ENCODE peak calls at places on chromosome 15, in six cellular contexts. One of them, this sample, is unnamed.

GRCh38 chr15:66071621-66072295 is 181.8 kb downstream of the MEGF11 start:
- DNase-seq in HepG2: no peak
- DNase-seq in A549: no peak
- DNase-seq in GM12878: no peak
- DNase-seq in SK-N-SH: no peak
- DNase-seq in K562: no peak
- DNase-seq in this sample: no peak

GRCh38 chr15:45743309-45744041 is 108.6 kb downstream of the SQOR start:
- DNase-seq in HepG2: no peak
- DNase-seq in A549: no peak
- DNase-seq in GM12878: no peak
- DNase-seq in SK-N-SH: no peak
- DNase-seq in K562: no peak
- DNase-seq in this sample: no peak

GRCh38 chr15:85889956-85890619 is 95.4 kb upstream of the KLHL25 start:
- DNase-seq in HepG2: no peak
- DNase-seq in A549: no peak
- DNase-seq in GM12878: no peak
- DNase-seq in SK-N-SH: no peak
- DNase-seq in K562: no peak
- DNase-seq in this sample: no peak

GRCh38 chr15:45184562-45185041 is 3.2 kb downstream of the SHF start:
- DNase-seq in HepG2: no peak
- DNase-seq in A549: no peak
- DNase-seq in GM12878: no peak
- DNase-seq in SK-N-SH: peak
- DNase-seq in K562: no peak
- DNase-seq in this sample: no peak

GRCh38 chr15:83446904-83447708 is at the start of gene SH3GL3:
- DNase-seq in HepG2: no peak
- DNase-seq in A549: peak
- DNase-seq in GM12878: no peak
- DNase-seq in SK-N-SH: peak
- DNase-seq in K562: peak
- DNase-seq in this sample: peak

GRCh38 chr15:30992465-30992864 is 1.0 kb upstream of the MTMR10 start:
- DNase-seq in HepG2: peak
- DNase-seq in A549: peak
- DNase-seq in GM12878: no peak
- DNase-seq in SK-N-SH: no peak
- DNase-seq in K562: no peak
- DNase-seq in this sample: no peak

GRCh38 chr15:95840004-95840403 is 490.5 kb upstream of the NR2F2 start:
- DNase-seq in HepG2: no peak
- DNase-seq in A549: no peak
- DNase-seq in GM12878: no peak
- DNase-seq in SK-N-SH: no peak
- DNase-seq in K562: no peak
- DNase-seq in this sample: peak

GRCh38 chr15:61816856-61817255 is 243.4 kb downstream of the VPS13C start:
- DNase-seq in HepG2: no peak
- DNase-seq in A549: no peak
- DNase-seq in GM12878: no peak
- DNase-seq in SK-N-SH: no peak
- DNase-seq in K562: no peak
- DNase-seq in this sample: no peak

GRCh38 chr15:74906193-74906449 is 530 bp downstream of the FAM219B start:
- DNase-seq in HepG2: no peak
- DNase-seq in A549: no peak
- DNase-seq in GM12878: no peak
- DNase-seq in SK-N-SH: no peak
- DNase-seq in K562: peak
- DNase-seq in this sample: no peak

GRCh38 chr15:88658070-88658965 is 19.5 kb downstream of the ISG20 start:
- DNase-seq in HepG2: no peak
- DNase-seq in A549: no peak
- DNase-seq in GM12878: no peak
- DNase-seq in SK-N-SH: no peak
- DNase-seq in K562: no peak
- DNase-seq in this sample: no peak

GRCh38 chr15:66936115-66936863 is 129.1 kb upstream of the SMAD3 start:
- DNase-seq in HepG2: no peak
- DNase-seq in A549: no peak
- DNase-seq in GM12878: no peak
- DNase-seq in SK-N-SH: peak
- DNase-seq in K562: no peak
- DNase-seq in this sample: peak

GRCh38 chr15:51288143-51289065 is 50.0 kb downstream of the CYP19A1 start:
- DNase-seq in HepG2: peak
- DNase-seq in A549: no peak
- DNase-seq in GM12878: no peak
- DNase-seq in SK-N-SH: no peak
- DNase-seq in K562: no peak
- DNase-seq in this sample: no peak

GRCh38 chr15:52228928-52229327 is 37.7 kb upstream of the GNB5 start:
- DNase-seq in HepG2: peak
- DNase-seq in A549: peak
- DNase-seq in GM12878: no peak
- DNase-seq in SK-N-SH: no peak
- DNase-seq in K562: peak
- DNase-seq in this sample: no peak

GRCh38 chr15:64740361-64741170 is 34.8 kb downstream of the RBPMS2 start:
- DNase-seq in HepG2: peak
- DNase-seq in A549: peak
- DNase-seq in GM12878: no peak
- DNase-seq in SK-N-SH: peak
- DNase-seq in K562: peak
- DNase-seq in this sample: peak

GRCh38 chr15:43081283-43081682 is 24.6 kb downstream of the UBR1 start:
- DNase-seq in HepG2: no peak
- DNase-seq in A549: no peak
- DNase-seq in GM12878: no peak
- DNase-seq in SK-N-SH: no peak
- DNase-seq in K562: no peak
- DNase-seq in this sample: no peak

GRCh38 chr15:91520848-91521247 is 332.7 kb upstream of the SLCO3A1 start:
- DNase-seq in HepG2: no peak
- DNase-seq in A549: no peak
- DNase-seq in GM12878: no peak
- DNase-seq in SK-N-SH: no peak
- DNase-seq in K562: no peak
- DNase-seq in this sample: peak

GRCh38 chr15:90126022-90126421 is 23.8 kb upstream of the IDH2 start:
- DNase-seq in HepG2: peak
- DNase-seq in A549: peak
- DNase-seq in GM12878: no peak
- DNase-seq in SK-N-SH: no peak
- DNase-seq in K562: no peak
- DNase-seq in this sample: no peak

GRCh38 chr15:41115088-41115651 is 910 bp downstream of the INO80 start:
- DNase-seq in HepG2: peak
- DNase-seq in A549: peak
- DNase-seq in GM12878: peak
- DNase-seq in SK-N-SH: peak
- DNase-seq in K562: no peak
- DNase-seq in this sample: peak

GRCh38 chr15:69163124-69163669 is 2.8 kb downstream of the GLCE start:
- DNase-seq in HepG2: no peak
- DNase-seq in A549: no peak
- DNase-seq in GM12878: no peak
- DNase-seq in SK-N-SH: no peak
- DNase-seq in K562: peak
- DNase-seq in this sample: no peak

GRCh38 chr15:55660153-55660552 is 72.0 kb upstream of the PYGO1 start:
- DNase-seq in HepG2: no peak
- DNase-seq in A549: no peak
- DNase-seq in GM12878: no peak
- DNase-seq in SK-N-SH: no peak
- DNase-seq in K562: no peak
- DNase-seq in this sample: no peak

GRCh38 chr15:101503296-101503599 is 13.7 kb upstream of the PCSK6 start:
- DNase-seq in HepG2: no peak
- DNase-seq in A549: no peak
- DNase-seq in GM12878: no peak
- DNase-seq in SK-N-SH: no peak
- DNase-seq in K562: no peak
- DNase-seq in this sample: no peak

GRCh38 chr15:101499863-101500713 is 10.6 kb upstream of the PCSK6 start:
- DNase-seq in HepG2: no peak
- DNase-seq in A549: no peak
- DNase-seq in GM12878: peak
- DNase-seq in SK-N-SH: no peak
- DNase-seq in K562: no peak
- DNase-seq in this sample: no peak

GRCh38 chr15:101502572-101503295 is 13.2 kb upstream of the PCSK6 start:
- DNase-seq in HepG2: no peak
- DNase-seq in A549: no peak
- DNase-seq in GM12878: no peak
- DNase-seq in SK-N-SH: no peak
- DNase-seq in K562: no peak
- DNase-seq in this sample: no peak

GRCh38 chr15:101500865-101501551 is 11.5 kb upstream of the PCSK6 start:
- DNase-seq in HepG2: no peak
- DNase-seq in A549: no peak
- DNase-seq in GM12878: no peak
- DNase-seq in SK-N-SH: no peak
- DNase-seq in K562: no peak
- DNase-seq in this sample: no peak

DNA sequence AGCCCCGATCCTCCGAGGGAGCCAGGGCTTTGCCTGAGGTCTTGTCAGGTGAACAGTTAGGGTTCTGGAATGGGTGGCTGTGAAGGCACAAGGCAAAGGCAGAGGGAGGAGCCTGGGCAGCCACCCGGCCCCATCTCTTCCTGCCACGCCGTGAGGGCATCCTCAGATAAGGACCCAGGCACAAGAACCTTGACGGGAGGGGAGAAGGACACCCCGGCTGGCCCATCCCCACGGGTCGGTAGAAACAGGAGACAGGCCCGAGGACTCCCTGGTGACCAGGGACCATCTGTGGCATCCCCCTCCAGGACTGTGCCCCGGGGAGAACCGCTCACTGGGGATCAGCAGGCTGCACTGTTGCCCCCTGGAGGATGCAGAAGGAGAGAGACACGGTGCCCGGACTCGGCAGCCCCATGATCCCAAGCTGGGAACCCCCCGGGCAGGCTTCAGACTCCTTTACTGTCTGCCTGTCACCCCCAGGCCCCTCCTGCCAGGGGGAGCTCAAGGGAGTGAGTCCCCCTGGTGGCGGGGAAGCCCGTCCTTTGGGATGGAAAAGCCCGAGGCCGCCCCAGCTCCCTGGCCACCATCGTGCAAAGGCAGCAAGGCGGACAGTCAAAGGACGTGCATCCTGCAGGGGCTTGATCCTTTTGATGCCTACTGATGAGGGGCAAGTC is 12.3 kb upstream of the PCSK6 start:
- DNase-seq in HepG2: peak
- DNase-seq in A549: peak
- DNase-seq in GM12878: no peak
- DNase-seq in SK-N-SH: peak
- DNase-seq in K562: peak
- DNase-seq in this sample: no peak
- TF ChIP-seq RFX5 in HepG2: no peak
- TF ChIP-seq RFX5 in A549: no peak
- TF ChIP-seq RFX5 in GM12878: no peak
- TF ChIP-seq RFX5 in SK-N-SH: no peak
- TF ChIP-seq RFX5 in K562: no peak
- TF ChIP-seq RFX5 in this sample: no peak

DNA sequence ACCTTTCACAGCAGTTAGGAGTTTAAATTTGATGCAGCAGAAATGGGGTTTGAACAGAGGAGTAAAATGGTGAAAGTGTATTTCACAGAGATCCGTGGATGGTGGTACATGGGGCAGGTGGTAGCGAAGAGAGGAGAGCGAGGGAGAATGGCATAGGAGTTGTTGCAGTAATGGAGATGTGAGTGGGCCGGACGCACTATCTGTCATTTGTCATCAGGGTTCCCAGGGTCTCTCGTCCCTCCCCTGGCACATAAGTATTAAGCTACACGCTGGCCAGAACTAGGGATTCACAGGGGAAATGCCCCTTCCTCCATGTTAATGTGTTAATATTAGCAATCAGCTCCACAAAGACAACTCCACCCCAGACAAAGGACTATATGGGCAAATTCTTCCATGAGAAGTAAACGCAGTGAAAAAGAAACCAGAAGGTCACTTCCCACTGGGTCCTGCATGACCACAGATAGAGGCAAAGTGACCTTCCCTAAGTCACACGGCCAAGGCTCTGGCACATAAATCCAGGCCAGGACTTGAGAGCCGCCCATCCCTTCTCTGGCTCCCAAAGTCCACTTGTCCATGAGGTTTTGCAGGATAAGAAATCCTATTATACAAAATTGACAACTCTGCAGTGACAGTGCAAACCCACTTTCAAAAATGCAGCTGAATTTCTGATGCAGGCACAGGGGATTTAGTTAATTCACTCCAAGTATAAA is 42.5 kb downstream of the ANXA2 start:
- DNase-seq in HepG2: no peak
- DNase-seq in A549: no peak
- DNase-seq in GM12878: no peak
- DNase-seq in SK-N-SH: no peak
- DNase-seq in K562: no peak
- DNase-seq in this sample: no peak
- TF ChIP-seq RFX5 in HepG2: no peak
- TF ChIP-seq RFX5 in A549: no peak
- TF ChIP-seq RFX5 in GM12878: no peak
- TF ChIP-seq RFX5 in SK-N-SH: no peak
- TF ChIP-seq RFX5 in K562: no peak
- TF ChIP-seq RFX5 in this sample: no peak

GRCh38 chr15:44144992-44145391 is 50.1 kb downstream of the FRMD5 start:
- DNase-seq in HepG2: no peak
- DNase-seq in A549: no peak
- DNase-seq in GM12878: no peak
- DNase-seq in SK-N-SH: no peak
- DNase-seq in K562: no peak
- DNase-seq in this sample: no peak
- TF ChIP-seq RFX5 in HepG2: no peak
- TF ChIP-seq RFX5 in A549: no peak
- TF ChIP-seq RFX5 in GM12878: no peak
- TF ChIP-seq RFX5 in SK-N-SH: no peak
- TF ChIP-seq RFX5 in K562: no peak
- TF ChIP-seq RFX5 in this sample: no peak

GRCh38 chr15:60326343-60326742 is 71.4 kb downstream of the ANXA2 start:
- DNase-seq in HepG2: no peak
- DNase-seq in A549: no peak
- DNase-seq in GM12878: no peak
- DNase-seq in SK-N-SH: no peak
- DNase-seq in K562: no peak
- DNase-seq in this sample: no peak

GRCh38 chr15:60324706-60325438 is 72.9 kb downstream of the ANXA2 start:
- DNase-seq in HepG2: no peak
- DNase-seq in A549: no peak
- DNase-seq in GM12878: no peak
- DNase-seq in SK-N-SH: no peak
- DNase-seq in K562: no peak
- DNase-seq in this sample: no peak

GRCh38 chr15:60325905-60326304 is 71.9 kb downstream of the ANXA2 start:
- DNase-seq in HepG2: no peak
- DNase-seq in A549: no peak
- DNase-seq in GM12878: no peak
- DNase-seq in SK-N-SH: no peak
- DNase-seq in K562: no peak
- DNase-seq in this sample: no peak

GRCh38 chr15:60328852-60329443 is 68.8 kb downstream of the ANXA2 start:
- DNase-seq in HepG2: no peak
- DNase-seq in A549: peak
- DNase-seq in GM12878: no peak
- DNase-seq in SK-N-SH: peak
- DNase-seq in K562: peak
- DNase-seq in this sample: peak

GRCh38 chr15:60326824-60327654 is 70.7 kb downstream of the ANXA2 start:
- DNase-seq in HepG2: peak
- DNase-seq in A549: peak
- DNase-seq in GM12878: no peak
- DNase-seq in SK-N-SH: peak
- DNase-seq in K562: peak
- DNase-seq in this sample: peak
- TF ChIP-seq RFX5 in HepG2: no peak
- TF ChIP-seq RFX5 in A549: no peak
- TF ChIP-seq RFX5 in GM12878: no peak
- TF ChIP-seq RFX5 in SK-N-SH: peak
- TF ChIP-seq RFX5 in K562: no peak
- TF ChIP-seq RFX5 in this sample: no peak

This sample was measured in IMR-90.